ENCODE peak calls at places on chromosomes 7 and 10, in eight cellular contexts. L, Q, P, S, N, R, W and U are unnamed samples.
A peak's percentile ranks its signal among the peaks of the same experiment; 100 is the strongest.

GRCh38 chr10:122998360-122998917 is 10.2 kb downstream of the IKZF5 start:
- ATAC-seq in R (no peak), P (no peak), S (no peak), L (no peak), N (no peak), Q (no peak), W (no peak), U (no peak)

GRCh38 chr7:37395618-37396259 is 52.9 kb downstream of the ELMO1 start:
- ATAC-seq in S (no peak), P (no peak), L (peak; percentile 80), N (no peak), W (no peak), Q (no peak), R (peak; percentile 78), U (peak; percentile 95)

GRCh38 chr7:100642534-100642907 is 1.2 kb upstream of the TFR2 start:
- ATAC-seq in W (peak; percentile 61), Q (peak; percentile 59), L (peak; percentile 92), R (peak; percentile 50), N (no peak), S (peak; percentile 84), P (peak; percentile 73), U (peak; percentile 77)

GRCh38 chr10:14022954-14023353 is 307.8 kb downstream of the FRMD4A start:
- ATAC-seq in W (no peak), P (no peak), S (no peak), N (no peak), L (no peak), Q (no peak), R (no peak), U (no peak)

GRCh38 chr10:4067552-4068254 is 282.7 kb upstream of the KLF6 start:
- ATAC-seq in P (no peak), L (peak; percentile 43), W (no peak), N (peak; percentile 56), Q (no peak), R (peak; percentile 52), S (peak; percentile 89), U (peak; percentile 79)

GRCh38 chr10:35707642-35708425 is 65.7 kb upstream of the FZD8 start:
- ATAC-seq in S (no peak), R (no peak), Q (no peak), L (no peak), N (no peak), P (no peak), W (no peak), U (no peak)

GRCh38 chr10:35434533-35434932 is 98.2 kb downstream of the CCNY start:
- ATAC-seq in L (no peak), S (no peak), N (no peak), W (no peak), R (peak; percentile 46), Q (no peak), P (no peak), U (peak; percentile 87)

GRCh38 chr7:73931502-73931901 is 70.5 kb downstream of the TMEM270 start:
- ATAC-seq in P (no peak), S (no peak), Q (no peak), W (no peak), R (no peak), L (no peak), N (no peak), U (no peak)

GRCh38 chr10:13518076-13518692 is 10.6 kb downstream of the BEND7 start:
- ATAC-seq in W (no peak), N (no peak), L (no peak), Q (no peak), R (no peak), S (no peak), P (no peak), U (no peak)

GRCh38 chr7:24572014-24572413 is 1.2 kb upstream of the PALS2 start:
- ATAC-seq in L (no peak), R (no peak), S (no peak), W (no peak), Q (no peak), P (no peak), N (no peak), U (no peak)

GRCh38 chr7:132996581-132997242 is 85.2 kb downstream of the CHCHD3 start:
- ATAC-seq in S (no peak), P (no peak), Q (no peak), N (no peak), R (no peak), L (no peak), W (no peak), U (no peak)

GRCh38 chr10:73044378-73045285 is 52.0 kb downstream of the P4HA1 start:
- ATAC-seq in Q (peak; percentile 88), P (no peak), L (no peak), W (no peak), R (no peak), S (no peak), N (no peak), U (peak; percentile 28)

GRCh38 chr10:100651916-100652315 is 93.5 kb upstream of the PAX2 start:
- ATAC-seq in W (no peak), P (no peak), R (no peak), Q (no peak), S (no peak), N (no peak), L (no peak), U (no peak)

GRCh38 chr7:16512097-16512496 is 14.5 kb upstream of the LRRC72 start:
- ATAC-seq in S (no peak), L (no peak), N (no peak), R (no peak), Q (no peak), P (no peak), W (no peak), U (no peak)

GRCh38 chr10:121168513-121169216 is 317.5 kb downstream of the WDR11 start:
- ATAC-seq in N (no peak), R (no peak), S (no peak), P (no peak), W (no peak), Q (no peak), L (no peak), U (no peak)

GRCh38 chr7:155569681-155570080 is 23.3 kb upstream of the CNPY1 start:
- ATAC-seq in P (no peak), L (no peak), W (no peak), R (no peak), S (no peak), Q (peak; percentile 30), N (no peak), U (no peak)

GRCh38 chr7:137874390-137874789 is 27.6 kb upstream of the DGKI start:
- ATAC-seq in N (no peak), S (no peak), W (no peak), Q (no peak), P (no peak), R (no peak), L (no peak), U (no peak)

GRCh38 chr7:66664590-66665293 is 36.1 kb downstream of the KCTD7 start:
- ATAC-seq in P (peak; percentile 36), Q (no peak), S (peak; percentile 16), L (no peak), W (no peak), R (no peak), N (no peak), U (no peak)

GRCh38 chr10:106705576-106706526 is 458.7 kb downstream of the SORCS1 start:
- ATAC-seq in R (no peak), N (no peak), P (no peak), L (no peak), Q (peak; percentile 76), S (peak; percentile 58), W (no peak), U (no peak)

GRCh38 chr10:129371543-129371942 is 95.5 kb upstream of the MGMT start:
- ATAC-seq in P (no peak), W (no peak), N (no peak), S (no peak), L (no peak), R (no peak), Q (no peak), U (no peak)

GRCh38 chr7:143299840-143300239 is 11.7 kb downstream of the CASP2 start:
- ATAC-seq in S (peak; percentile 84), N (no peak), P (peak; percentile 83), R (peak; percentile 93), Q (peak; percentile 51), W (peak; percentile 99), L (peak; percentile 67), U (peak; percentile 85)

GRCh38 chr7:130945411-130945811 is 211.4 kb upstream of the KLF14 start:
- ATAC-seq in L (peak; percentile 67), Q (no peak), N (no peak), W (no peak), R (peak; percentile 36), S (no peak), P (no peak), U (peak; percentile 25)

GRCh38 chr7:95688931-95689453 is 83.4 kb upstream of the DYNC1I1 start:
- ATAC-seq in Q (peak; percentile 35), W (no peak), P (no peak), S (no peak), L (no peak), N (no peak), R (no peak), U (no peak)

GRCh38 chr10:84519235-84519634 is 190.8 kb downstream of the CCSER2 start:
- ATAC-seq in W (no peak), N (no peak), Q (no peak), S (no peak), P (no peak), L (no peak), R (no peak), U (no peak)

GRCh38 chr10:122020202-122020601 is 31.2 kb downstream of the TACC2 start:
- ATAC-seq in N (no peak), R (no peak), Q (no peak), L (no peak), S (no peak), W (no peak), P (no peak), U (no peak)

GRCh38 chr7:104979167-104979841 is 34.7 kb upstream of the KMT2E start:
- ATAC-seq in P (no peak), R (no peak), N (no peak), S (no peak), L (no peak), W (no peak), Q (no peak), U (no peak)